ENCODE peak calls at places on chromosomes 6 and 20, in nine cellular contexts. R is spleen, J is vagina, L is HepG2, P is GM23338, H is prostate gland, S is Panc1, G is K562, W is HL-60. D is an unnamed sample.

GRCh38 chr20:63117661-63118302 is 98.1 kb downstream of the YTHDF1 start:
- DNase-seq in W (no peak), S (no peak), R (peak), P (no peak), H (no peak), L (no peak), J (no peak), G (no peak), D (no peak)

GRCh38 chr6:114108119-114109002 is 137.4 kb upstream of the HDAC2 start:
- DNase-seq in H (peak), R (no peak), P (peak), G (peak), S (peak), L (peak), J (no peak), W (peak), D (peak)

GRCh38 chr20:53382263-53382844 is 211.3 kb downstream of the ZNF217 start:
- DNase-seq in P (no peak), J (no peak), R (no peak), S (no peak), W (no peak), G (no peak), L (no peak), H (no peak), D (no peak)

GRCh38 chr6:169863149-169863525 is 111.7 kb downstream of the ERMARD start:
- DNase-seq in R (peak), J (no peak), P (no peak), G (no peak), W (no peak), H (no peak), L (no peak), S (no peak), D (peak)

GRCh38 chr6:122653094-122653493 is 42.9 kb downstream of the PKIB start:
- DNase-seq in H (no peak), W (no peak), G (no peak), S (no peak), L (peak), J (no peak), R (no peak), P (peak), D (no peak)

GRCh38 chr6:129659167-129659566 is 50.8 kb downstream of the ARHGAP18 start:
- DNase-seq in L (no peak), S (no peak), R (no peak), P (no peak), G (no peak), H (no peak), W (no peak), J (no peak), D (no peak)

GRCh38 chr6:139372326-139373153 is 1.9 kb downstream of the CITED2 start:
- DNase-seq in G (peak), L (no peak), H (no peak), S (no peak), R (no peak), J (no peak), W (no peak), P (no peak), D (no peak)

GRCh38 chr6:90885611-90886056 is 298.8 kb upstream of the MAP3K7 start:
- DNase-seq in P (no peak), W (no peak), R (no peak), G (no peak), S (no peak), L (no peak), J (no peak), H (no peak), D (no peak)

GRCh38 chr20:31841928-31842327 is 3.5 kb downstream of the FOXS1 start:
- DNase-seq in R (no peak), H (no peak), P (no peak), W (no peak), S (no peak), J (no peak), G (peak), L (peak), D (no peak)

GRCh38 chr20:824916-825315 is 8.6 kb upstream of the FAM110A start:
- DNase-seq in J (peak), R (peak), G (no peak), H (no peak), W (no peak), S (no peak), P (no peak), L (no peak), D (peak)

GRCh38 chr20:2799688-2800589 is 488 bp downstream of the CPXM1 start:
- DNase-seq in H (no peak), W (no peak), S (no peak), P (peak), J (no peak), L (no peak), G (no peak), R (no peak), D (no peak)

GRCh38 chr20:37994512-37994911 is 38.7 kb downstream of the TTI1 start:
- DNase-seq in J (no peak), P (no peak), S (no peak), R (no peak), W (no peak), H (peak), G (no peak), L (peak), D (no peak)

GRCh38 chr20:62320581-62321354 is 18.0 kb downstream of the ADRM1 start:
- DNase-seq in R (no peak), G (peak), J (no peak), W (no peak), P (peak), S (no peak), H (no peak), L (no peak), D (no peak)

GRCh38 chr6:93105017-93105416 is 314.3 kb downstream of the EPHA7 start:
- DNase-seq in R (no peak), G (no peak), S (no peak), H (no peak), P (no peak), W (no peak), L (no peak), J (no peak), D (no peak)

GRCh38 chr6:91462236-91462635 is 875.4 kb upstream of the MAP3K7 start:
- DNase-seq in J (no peak), G (no peak), R (no peak), H (no peak), S (no peak), P (no peak), W (no peak), L (no peak), D (no peak)

GRCh38 chr6:24501914-24502313 is 7.1 kb downstream of the ALDH5A1 start:
- DNase-seq in R (no peak), H (no peak), W (no peak), G (no peak), P (no peak), S (no peak), L (peak), J (no peak), D (no peak)

DNA sequence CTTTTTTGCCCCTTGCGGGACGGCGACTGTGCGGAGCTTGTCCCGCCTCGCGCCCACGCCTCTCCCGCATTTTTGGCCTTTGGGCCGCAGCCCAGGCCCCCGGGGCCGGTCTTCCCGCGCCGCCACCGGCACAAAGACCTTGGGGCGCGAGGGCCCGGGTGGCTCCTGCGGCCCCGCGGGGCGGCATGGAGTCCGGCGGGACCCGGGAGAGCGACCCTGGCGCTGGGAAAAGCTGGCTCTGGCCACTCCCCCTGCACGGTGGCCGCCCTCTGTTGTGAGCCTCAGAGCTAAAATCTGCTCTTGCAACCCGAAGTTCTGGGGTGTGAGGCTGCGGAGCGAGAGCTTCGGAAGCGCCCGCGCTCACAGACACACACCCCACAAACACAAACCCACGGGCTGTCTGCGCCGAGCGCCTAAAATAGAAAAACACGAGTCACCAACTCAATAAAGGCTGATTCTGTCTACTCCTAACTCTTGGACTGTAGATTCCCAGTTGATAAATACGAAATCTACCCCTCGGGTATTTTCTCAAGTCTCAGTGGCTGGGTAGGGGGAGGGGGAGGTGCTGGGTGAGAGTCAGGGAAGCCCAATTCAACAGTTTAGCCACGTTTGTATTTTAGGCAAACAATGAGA is 496 bp upstream of the BEND3 start:
- DNase-seq in P (peak), S (no peak), R (peak), L (peak), J (no peak), G (peak), H (peak), W (peak), D (peak)
- TF ChIP-seq POLR2AphosphoS5 in P (peak), S (peak), R (peak), L (peak), J (no peak), G (no peak), H (no peak), W (peak), D (no peak)

GRCh38 chr20:25038103-25038410 is 19.9 kb downstream of the ACSS1 start:
- DNase-seq in S (no peak), J (no peak), W (no peak), P (no peak), R (no peak), G (no peak), H (no peak), L (no peak), D (no peak)

GRCh38 chr20:25040438-25040831 is 17.5 kb downstream of the ACSS1 start:
- DNase-seq in P (no peak), G (no peak), J (no peak), R (peak), H (peak), L (no peak), W (no peak), S (no peak), D (peak)

GRCh38 chr20:25038591-25039015 is 19.3 kb downstream of the ACSS1 start:
- DNase-seq in J (no peak), L (no peak), H (no peak), S (no peak), R (peak), G (no peak), W (no peak), P (no peak), D (no peak)

GRCh38 chr20:25041813-25042530 is 16.0 kb downstream of the ACSS1 start:
- DNase-seq in W (no peak), H (no peak), R (peak), J (no peak), S (no peak), P (no peak), L (no peak), G (no peak), D (no peak)

DNA sequence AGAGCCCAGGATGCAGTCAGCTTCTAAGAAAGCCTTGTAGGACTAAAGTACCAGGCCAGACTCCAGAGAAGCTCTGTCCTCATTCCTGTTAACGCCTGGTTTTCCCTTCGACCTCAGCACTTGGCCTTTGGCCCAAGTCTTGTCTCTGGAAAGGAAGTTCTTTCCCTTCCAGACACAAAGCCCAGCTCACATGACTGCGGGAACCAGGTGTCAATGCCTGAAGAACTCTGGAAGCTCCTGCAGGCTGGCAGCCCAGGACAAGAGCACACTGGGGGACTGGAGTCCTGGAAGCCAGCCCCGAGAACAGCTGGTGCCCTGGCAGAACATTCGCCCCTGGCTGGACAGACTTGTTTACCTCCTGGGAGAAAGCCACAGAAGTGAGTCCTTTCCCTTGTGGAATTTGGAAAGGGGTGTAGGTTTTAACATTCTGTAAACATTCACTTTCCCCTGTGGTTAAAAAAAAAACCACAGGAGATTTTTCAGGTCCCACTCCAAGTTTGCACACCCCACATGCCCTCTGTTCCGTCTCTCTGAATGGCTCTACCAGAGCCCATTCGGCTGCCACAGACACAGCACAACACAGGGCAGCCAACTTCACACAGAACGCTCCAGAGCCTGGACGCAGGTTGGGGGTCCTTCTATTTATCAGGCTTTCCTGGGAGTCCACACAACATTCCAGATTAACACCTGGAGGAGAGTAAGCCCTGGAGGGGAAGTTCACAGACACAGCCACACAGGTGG is 18.1 kb downstream of the ACSS1 start:
- DNase-seq in L (no peak), G (no peak), H (peak), S (no peak), W (no peak), J (peak), P (no peak), R (peak), D (peak)
- TF ChIP-seq POLR2AphosphoS5 in L (no peak), G (no peak), H (peak), S (no peak), W (no peak), J (peak), P (no peak), R (peak), D (peak)

GRCh38 chr6:41494212-41495115 is 51.7 kb upstream of the FOXP4 start:
- DNase-seq in J (no peak), P (peak), S (no peak), G (no peak), W (no peak), R (no peak), H (no peak), L (no peak), D (no peak)
- TF ChIP-seq POLR2AphosphoS5 in J (no peak), P (no peak), S (no peak), G (no peak), W (no peak), R (no peak), H (no peak), L (no peak), D (no peak)

DNA sequence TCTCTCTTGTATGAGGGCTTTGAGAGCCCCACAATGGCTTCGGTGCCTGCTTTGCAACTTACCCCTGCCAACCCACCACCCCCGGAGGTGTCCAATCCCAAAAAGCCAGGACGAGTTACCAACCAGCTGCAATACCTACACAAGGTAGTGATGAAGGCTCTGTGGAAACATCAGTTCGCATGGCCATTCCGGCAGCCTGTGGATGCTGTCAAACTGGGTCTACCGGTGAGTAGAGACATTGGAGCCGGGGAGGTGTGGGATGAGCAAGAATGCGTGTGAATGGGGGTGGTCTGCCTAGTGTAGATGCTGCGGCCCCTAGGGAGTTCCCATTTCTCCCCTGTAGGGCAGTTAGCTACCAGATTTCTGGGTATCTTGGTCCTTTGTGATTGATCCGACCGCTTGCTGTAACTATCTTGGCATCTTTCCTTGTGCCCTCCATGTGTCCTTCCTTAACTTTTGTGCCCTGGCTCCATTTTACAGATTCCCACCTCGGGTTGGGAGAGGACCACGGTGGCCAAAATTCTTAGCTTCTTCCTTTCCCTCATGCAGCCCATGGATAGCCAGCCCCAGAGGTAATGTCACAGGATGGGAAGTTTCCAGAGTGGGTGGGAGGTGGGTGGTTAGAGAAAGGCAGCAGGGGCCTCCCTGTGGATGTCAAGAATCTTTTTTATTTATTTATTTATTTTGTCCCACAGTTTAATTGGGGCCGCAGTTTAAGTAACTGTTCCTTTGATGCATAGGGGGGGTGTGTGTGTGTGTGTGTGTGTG is 6.3 kb downstream of the BRD2 start:
- DNase-seq in G (no peak), S (no peak), W (no peak), P (no peak), R (no peak), L (no peak), J (no peak), H (no peak), D (no peak)
- TF ChIP-seq POLR2AphosphoS5 in G (peak), S (peak), W (peak), P (no peak), R (peak), L (no peak), J (no peak), H (no peak), D (no peak)

GRCh38 chr6:35590622-35591066 is 77.9 kb upstream of the TULP1 start:
- DNase-seq in S (no peak), L (no peak), W (no peak), P (no peak), G (no peak), H (peak), J (peak), R (no peak), D (no peak)
- TF ChIP-seq POLR2AphosphoS5 in S (no peak), L (no peak), W (no peak), P (no peak), G (no peak), H (peak), J (no peak), R (peak), D (peak)

GRCh38 chr6:133106934-133107333 is 134.2 kb upstream of the EYA4 start:
- DNase-seq in J (no peak), H (no peak), S (no peak), R (no peak), G (no peak), W (no peak), P (no peak), L (no peak), D (no peak)

DNA sequence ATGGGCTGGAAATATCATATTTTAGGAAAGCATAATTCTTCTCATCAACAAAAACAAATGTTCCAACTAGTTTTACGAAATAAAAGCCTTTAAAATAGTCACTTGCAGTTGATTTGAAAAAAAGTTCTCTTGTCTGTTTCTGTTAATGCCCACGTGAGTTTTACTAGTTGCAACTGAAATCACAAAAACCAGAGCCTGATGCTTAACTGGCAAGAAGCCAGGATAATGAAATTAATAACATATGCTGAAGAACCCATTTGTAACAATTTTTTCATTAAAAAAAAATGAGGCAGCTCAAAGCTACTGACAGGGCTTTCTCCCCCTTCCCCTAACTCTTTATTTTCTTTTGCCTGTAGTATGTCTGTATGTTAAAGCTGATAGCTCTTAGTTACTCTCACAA is 132.8 kb upstream of the EYA4 start:
- DNase-seq in R (no peak), S (no peak), P (no peak), G (no peak), J (no peak), H (no peak), L (no peak), W (no peak), D (no peak)
- TF ChIP-seq POLR2AphosphoS5 in R (no peak), S (no peak), P (no peak), G (no peak), J (no peak), H (no peak), L (no peak), W (no peak), D (no peak)

DNA sequence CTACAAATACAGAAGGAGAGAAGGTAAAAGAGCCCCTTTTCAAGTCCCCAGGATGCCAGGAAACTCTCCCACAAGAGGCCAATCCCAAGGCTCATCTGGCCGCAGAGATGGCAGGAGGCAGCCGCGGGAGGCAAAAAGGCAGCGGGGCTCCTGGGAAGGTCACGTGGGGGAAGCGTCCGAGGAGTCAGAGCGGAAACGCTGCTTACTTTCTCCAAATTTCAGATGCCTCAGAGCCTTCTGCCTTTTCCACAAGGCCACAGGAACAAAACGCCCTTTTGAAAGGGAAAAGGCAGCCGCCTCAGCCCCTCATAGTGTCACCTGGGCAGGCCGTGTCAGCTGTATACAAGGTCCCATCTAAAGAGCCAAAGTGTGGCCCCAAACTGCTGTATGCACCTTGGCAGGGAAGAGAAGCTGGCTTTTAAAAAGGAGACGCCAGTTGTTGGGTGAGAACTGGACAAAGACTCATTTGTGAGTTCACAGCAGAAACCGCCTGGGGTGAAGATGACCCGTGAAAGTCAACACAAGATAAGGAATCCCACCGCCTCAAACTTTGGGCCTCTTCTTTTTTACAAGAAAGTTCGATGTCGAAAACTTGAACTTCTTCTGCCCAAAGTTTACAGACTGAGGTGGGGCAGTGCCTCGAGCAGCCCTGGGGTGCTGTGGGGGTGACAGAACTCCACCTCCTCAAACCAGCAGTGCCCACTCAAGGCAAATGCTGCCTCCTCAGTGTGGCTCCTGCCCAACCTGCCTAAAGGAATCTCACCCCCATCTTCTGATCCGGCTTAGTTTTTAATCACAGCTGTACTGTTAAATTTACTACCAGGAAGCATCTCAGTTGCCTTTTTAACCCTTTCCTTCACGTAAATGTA is 45.4 kb downstream of the EZR start:
- DNase-seq in W (no peak), J (no peak), S (no peak), G (no peak), H (no peak), R (no peak), L (no peak), P (no peak), D (no peak)
- TF ChIP-seq POLR2AphosphoS5 in W (no peak), J (no peak), S (no peak), G (no peak), H (no peak), R (no peak), L (no peak), P (no peak), D (no peak)

DNA sequence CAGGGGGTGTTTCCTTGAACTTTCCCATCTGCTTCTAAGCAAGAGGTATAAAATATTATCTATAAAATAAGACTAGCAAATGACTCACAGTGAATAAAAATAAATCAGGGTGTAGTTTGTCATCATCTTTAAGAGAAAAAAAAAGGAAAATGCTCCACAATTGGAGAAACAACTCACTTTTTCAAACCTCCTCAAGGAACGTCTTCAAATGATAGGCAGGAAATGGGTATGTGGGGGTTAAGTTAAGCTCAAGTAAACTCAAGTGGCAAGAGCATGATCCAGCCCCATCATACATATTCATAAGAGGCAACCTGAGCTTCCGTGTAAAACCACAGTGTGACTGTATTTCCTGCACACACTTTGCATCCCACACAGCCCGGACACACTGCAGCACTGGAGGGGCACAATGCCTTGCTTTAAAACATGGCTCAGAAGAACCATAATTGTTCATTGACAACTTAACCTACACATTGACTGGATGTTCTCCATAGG is 58.5 kb upstream of the CEP85L start:
- DNase-seq in J (no peak), W (no peak), R (peak), S (no peak), G (peak), L (no peak), H (no peak), P (peak), D (peak)
- TF ChIP-seq POLR2AphosphoS5 in J (no peak), W (no peak), R (no peak), S (no peak), G (peak), L (no peak), H (no peak), P (no peak), D (no peak)

GRCh38 chr20:18794428-18794787 is 19.2 kb upstream of the SCP2D1 start:
- DNase-seq in J (no peak), G (no peak), S (no peak), H (no peak), P (no peak), L (no peak), R (no peak), W (no peak), D (no peak)
- TF ChIP-seq POLR2AphosphoS5 in J (no peak), G (no peak), S (no peak), H (no peak), P (no peak), L (no peak), R (no peak), W (no peak), D (no peak)

D was measured in stomach.